ENCODE peak calls at places on chromosomes 5 and 9, in six cellular contexts. X, K, R, B, Z and L are unnamed samples.

GRCh38 chr9:117415584-117415937 is 704 bp upstream of the ASTN2 start:
- DNase-seq in Z (peak), K (no peak), X (peak), R (no peak), B (no peak), L (peak)

GRCh38 chr5:104189909-104190308 is 627.3 kb upstream of the NUDT12 start:
- DNase-seq in X (no peak), K (peak), Z (no peak), R (no peak), B (no peak), L (no peak)

GRCh38 chr9:120931278-120932085 is 4.9 kb upstream of the TRAF1 start:
- DNase-seq in Z (no peak), X (no peak), K (peak), B (peak), R (no peak), L (no peak)

GRCh38 chr5:124402144-124402581 is 344.3 kb downstream of the ZNF608 start:
- DNase-seq in X (peak), R (no peak), B (no peak), Z (no peak), K (peak), L (no peak)

GRCh38 chr9:31140316-31140715 is 1244.1 kb upstream of the ACO1 start:
- DNase-seq in R (no peak), K (no peak), Z (no peak), X (peak), B (no peak), L (no peak)

GRCh38 chr9:99336005-99336404 is 113.9 kb downstream of the SEC61B start:
- DNase-seq in K (no peak), R (no peak), B (no peak), Z (no peak), X (no peak), L (no peak)

GRCh38 chr9:92723299-92723625 is 41.4 kb downstream of the BICD2 start:
- DNase-seq in R (no peak), X (no peak), K (peak), Z (no peak), B (peak), L (no peak)

GRCh38 chr9:78278177-78278777 is 18.6 kb upstream of the PSAT1 start:
- DNase-seq in R (no peak), B (no peak), Z (no peak), K (peak), X (no peak), L (no peak)

GRCh38 chr5:148446591-148446990 is 62.8 kb downstream of the FBXO38 start:
- DNase-seq in Z (no peak), R (no peak), K (no peak), B (no peak), X (no peak), L (no peak)

GRCh38 chr5:79059674-79060073 is 9.8 kb downstream of the DMGDH start:
- DNase-seq in X (no peak), B (no peak), R (no peak), K (no peak), Z (no peak), L (no peak)

GRCh38 chr5:378301-378891 is 56.9 kb downstream of the AHRR start:
- DNase-seq in Z (peak), X (no peak), K (peak), B (no peak), R (no peak), L (peak)

GRCh38 chr5:39578887-39579497 is 154.2 kb upstream of the DAB2 start:
- DNase-seq in B (no peak), R (peak), Z (no peak), K (peak), X (no peak), L (no peak)

GRCh38 chr9:129483467-129484324 is 137.2 kb downstream of the C9orf50 start:
- DNase-seq in R (no peak), B (peak), X (peak), Z (no peak), K (peak), L (no peak)

GRCh38 chr5:168822745-168823281 is 243.6 kb upstream of the PANK3 start:
- DNase-seq in R (no peak), K (peak), Z (no peak), B (peak), X (no peak), L (no peak)

GRCh38 chr9:136861874-136862457 is 4.1 kb downstream of the EDF1 start:
- DNase-seq in B (no peak), X (no peak), Z (no peak), K (no peak), R (no peak), L (no peak)

GRCh38 chr5:97243352-97243751 is 60.3 kb upstream of the RIOK2 start:
- DNase-seq in Z (no peak), X (peak), K (no peak), B (peak), R (no peak), L (no peak)

GRCh38 chr9:88198346-88198807 is 60.1 kb upstream of the SPATA31C2 start:
- DNase-seq in Z (no peak), K (peak), X (no peak), R (no peak), B (peak), L (no peak)

DNA sequence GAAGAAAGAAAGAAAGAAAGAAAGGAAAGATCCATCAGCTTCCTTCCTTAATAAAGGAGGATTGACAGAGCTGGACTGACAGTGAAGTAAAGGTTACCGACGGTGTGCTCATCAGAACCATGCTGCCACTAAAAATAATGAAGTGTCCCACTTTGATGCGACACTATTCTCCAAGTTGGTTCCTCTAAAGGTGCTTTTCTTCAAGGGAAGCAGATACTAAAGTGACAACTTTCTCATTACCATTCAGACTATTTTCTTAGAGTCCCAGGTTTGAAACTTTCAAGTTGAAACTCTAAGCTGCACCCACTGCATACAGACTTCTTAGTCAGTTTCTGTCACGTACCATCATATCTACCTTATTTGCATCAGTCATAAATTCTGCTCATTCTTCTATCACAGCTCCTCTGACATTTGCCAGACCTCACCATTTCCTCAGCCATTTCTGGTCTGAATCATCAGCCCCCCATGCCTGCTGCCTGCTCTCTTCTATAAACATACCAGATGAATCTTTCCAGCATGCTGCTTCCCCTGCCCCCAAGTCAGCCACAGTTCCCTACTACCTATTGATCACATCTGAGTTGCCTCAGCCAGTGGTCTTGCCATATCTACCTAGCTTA is 177.6 kb downstream of the DEPDC1B start:
- DNase-seq in K (peak), Z (no peak), X (no peak), R (no peak), B (peak), L (no peak)
- H3K18ac ChIP-seq in K (peak), Z (no peak), X (no peak), R (no peak), B (no peak), L (no peak)

GRCh38 chr5:89125372-89125771 is 242.4 kb upstream of the MEF2C start:
- DNase-seq in R (no peak), K (no peak), Z (no peak), X (no peak), B (no peak), L (no peak)
- H2BK120ac ChIP-seq in R (no peak), K (no peak), Z (no peak), X (no peak), B (no peak), L (no peak)

GRCh38 chr5:172283020-172283861 is at the start of gene UBTD2:
- DNase-seq in B (peak), R (peak), X (peak), Z (peak), K (peak), L (no peak)
- H3K18ac ChIP-seq in B (peak), R (peak), X (peak), Z (peak), K (peak), L (peak)

DNA sequence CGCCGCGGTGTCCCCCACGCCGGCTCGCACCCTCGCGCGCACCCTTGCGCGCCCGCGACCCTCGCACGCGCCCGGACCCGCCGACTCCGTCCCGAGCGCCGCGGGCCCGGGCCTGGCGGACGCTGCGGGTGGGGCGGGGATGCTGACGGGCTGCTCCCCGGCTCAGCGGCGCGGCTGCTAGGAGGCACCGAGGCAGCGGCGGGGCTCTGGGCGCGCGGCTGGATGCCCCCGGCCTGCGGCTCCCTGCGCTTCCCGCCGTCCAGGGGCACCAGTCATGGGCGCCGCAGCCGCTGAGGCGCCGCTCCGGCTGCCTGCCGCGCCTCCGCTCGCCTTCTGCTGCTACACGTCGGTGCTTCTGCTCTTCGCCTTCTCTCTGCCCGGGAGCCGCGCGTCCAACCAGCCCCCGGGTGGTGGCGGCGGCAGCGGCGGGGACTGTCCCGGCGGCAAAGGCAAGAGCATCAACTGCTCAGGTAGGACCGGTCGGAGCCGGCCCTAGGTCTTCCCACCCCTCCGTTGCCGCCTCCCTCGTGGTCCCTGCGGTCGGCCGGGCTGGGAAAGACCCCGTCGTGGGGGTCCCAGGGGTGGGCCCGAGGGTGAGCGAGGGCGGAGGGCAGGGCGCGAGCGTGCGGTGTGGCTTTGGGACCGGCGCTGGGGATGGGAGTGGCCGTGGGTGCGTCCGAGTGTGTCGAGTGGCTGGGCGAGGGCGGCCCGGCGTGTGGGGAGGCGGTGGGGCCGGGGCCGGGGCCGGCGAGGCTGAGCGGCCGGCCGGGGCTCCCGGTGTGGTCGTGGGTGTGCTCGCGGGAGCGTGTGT is 527 bp downstream of the TMEFF1 start:
- DNase-seq in K (peak), R (peak), Z (peak), B (peak), X (peak), L (peak)
- H2BK120ac ChIP-seq in K (no peak), R (peak), Z (no peak), B (peak), X (peak), L (no peak)

DNA sequence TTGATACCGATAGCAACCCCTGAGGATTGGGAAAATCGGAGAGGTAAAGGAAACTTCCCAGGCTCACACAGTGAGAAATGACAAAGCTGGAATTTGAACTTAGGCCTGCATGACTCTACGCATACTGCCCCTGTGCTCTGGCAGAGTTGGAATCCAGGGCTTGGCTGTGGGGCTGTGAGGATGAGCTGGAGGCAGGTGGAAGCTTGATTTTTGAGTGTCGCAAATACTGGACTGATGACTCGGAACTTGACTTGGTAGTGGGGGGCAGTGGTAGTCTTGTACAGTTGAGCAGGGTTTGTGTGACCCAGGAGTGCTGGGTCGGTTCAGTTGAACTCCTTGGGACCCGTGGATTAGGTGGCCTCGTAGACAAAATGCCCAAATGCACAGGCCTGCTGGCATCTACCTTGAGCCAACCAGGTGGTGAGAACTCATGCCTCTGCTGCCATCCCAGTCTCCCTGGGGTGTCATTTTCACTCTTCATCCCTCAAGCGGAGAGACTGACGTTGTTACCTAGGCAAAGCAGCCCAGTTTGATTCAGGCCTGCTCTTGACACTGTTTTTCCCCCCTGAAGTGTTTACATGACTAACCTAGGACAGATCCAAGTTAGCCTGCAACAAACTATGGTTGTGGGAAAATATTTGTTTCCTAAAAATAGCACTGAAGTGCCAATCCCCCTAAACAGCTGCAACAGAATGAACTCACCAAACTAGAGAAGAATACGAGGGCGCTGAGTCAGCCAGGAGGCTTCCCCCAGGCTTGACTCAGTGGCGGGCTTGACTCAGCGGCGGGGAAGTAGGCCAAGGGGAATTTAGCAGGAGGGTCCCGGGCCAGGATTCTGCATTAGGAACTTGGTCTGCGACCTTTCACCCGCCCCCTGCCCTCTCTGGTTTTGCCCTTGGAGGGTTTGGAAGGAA is 45.7 kb upstream of the ORM1 start:
- DNase-seq in X (no peak), Z (peak), K (peak), B (peak), R (no peak), L (peak)
- H3K18ac ChIP-seq in X (no peak), Z (no peak), K (peak), B (peak), R (no peak), L (no peak)

GRCh38 chr5:1821862-1822261 is 20.7 kb downstream of the NDUFS6 start:
- DNase-seq in B (no peak), R (no peak), X (no peak), Z (no peak), K (no peak), L (no peak)
- H2BK120ac ChIP-seq in B (no peak), R (no peak), X (no peak), Z (no peak), K (no peak), L (no peak)

DNA sequence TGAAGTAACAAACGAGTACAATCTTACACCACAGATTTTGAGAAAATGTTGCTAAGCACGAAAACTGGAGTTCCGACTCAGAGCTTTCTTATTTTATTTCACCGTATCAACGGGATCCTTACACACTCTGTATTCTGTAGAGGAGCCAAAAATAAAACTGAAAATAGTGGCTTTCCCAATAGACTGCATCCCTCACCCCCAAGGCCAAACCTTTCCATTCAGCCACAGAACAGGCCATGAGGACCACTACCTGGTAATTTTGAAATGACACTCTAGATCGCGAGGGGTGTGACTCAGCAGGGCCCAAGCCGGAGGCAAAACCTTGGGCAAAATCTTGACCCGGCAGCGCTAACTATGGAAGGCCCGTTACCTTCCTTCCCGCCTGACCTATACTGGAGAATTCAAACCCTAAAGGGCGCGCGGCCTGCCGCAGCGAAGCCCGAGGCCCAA is 432 bp downstream of the HSPA9 start:
- DNase-seq in B (peak), X (no peak), K (peak), R (no peak), Z (no peak), L (no peak)
- H3K18ac ChIP-seq in B (peak), X (peak), K (peak), R (peak), Z (peak), L (peak)